ENCODE peak calls at places on chromosomes 12 and 14, in six cellular contexts. M, G, O, J, D and U are unnamed samples.

GRCh38 chr12:120540445-120540844 is 6.3 kb downstream of the RNF10 start:
- DNase-seq in M (no peak), G (no peak), O (no peak), J (peak; percentile 30), D (peak; percentile 46), U (no peak)

GRCh38 chr12:132775502-132776233 is 14.0 kb upstream of the ANKLE2 start:
- DNase-seq in M (no peak), G (no peak), O (no peak), J (no peak), D (no peak), U (no peak)

GRCh38 chr14:93114713-93115068 is 1.0 kb downstream of the ITPK1 start:
- DNase-seq in M (no peak), G (no peak), O (peak; percentile 26), J (no peak), D (no peak), U (no peak)

GRCh38 chr12:89192419-89192818 is 159.9 kb downstream of the DUSP6 start:
- DNase-seq in M (no peak), G (no peak), O (no peak), J (no peak), D (no peak), U (no peak)

GRCh38 chr12:131896811-131897270 is 2.4 kb downstream of the ULK1 start:
- DNase-seq in M (no peak), G (no peak), O (no peak), J (no peak), D (no peak), U (no peak)

GRCh38 chr12:4855121-4855924 is 54.4 kb upstream of the KCNA1 start:
- DNase-seq in M (peak; percentile 21), G (peak; percentile 25), O (peak; percentile 24), J (peak; percentile 79), D (peak; percentile 86), U (no peak)

GRCh38 chr12:88185988-88186387 is 43.9 kb downstream of the TMTC3 start:
- DNase-seq in M (no peak), G (no peak), O (no peak), J (no peak), D (peak; percentile 86), U (no peak)

GRCh38 chr14:51498411-51499227 is 153.1 kb upstream of the FRMD6 start:
- DNase-seq in M (no peak), G (no peak), O (no peak), J (no peak), D (peak; percentile 32), U (no peak)

GRCh38 chr12:40315375-40315774 is 90.6 kb downstream of the LRRK2 start:
- DNase-seq in M (no peak), G (no peak), O (no peak), J (no peak), D (no peak), U (no peak)

GRCh38 chr14:90767899-90768298 is 48.3 kb downstream of the TTC7B start:
- DNase-seq in M (no peak), G (no peak), O (no peak), J (no peak), D (no peak), U (no peak)

GRCh38 chr12:11673666-11674464 is 24.4 kb downstream of the ETV6 start:
- DNase-seq in M (no peak), G (no peak), O (no peak), J (no peak), D (peak; percentile 43), U (no peak)

GRCh38 chr14:100586153-100586519 is 1.1 kb downstream of the BEGAIN start:
- DNase-seq in M (no peak), G (no peak), O (no peak), J (no peak), D (peak; percentile 35), U (no peak)

GRCh38 chr12:93002278-93003054 is 73.4 kb upstream of the EEA1 start:
- DNase-seq in M (no peak), G (no peak), O (peak; percentile 54), J (no peak), D (peak; percentile 95), U (no peak)

GRCh38 chr12:125455556-125455955 is 390.3 kb downstream of the AACS start:
- DNase-seq in M (no peak), G (no peak), O (no peak), J (no peak), D (no peak), U (no peak)

GRCh38 chr12:116604883-116605641 is 45.9 kb downstream of the MAP1LC3B2 start:
- DNase-seq in M (no peak), G (no peak), O (no peak), J (no peak), D (peak; percentile 84), U (no peak)

GRCh38 chr14:99338313-99338712 is 66.3 kb upstream of the BCL11B start:
- DNase-seq in M (no peak), G (no peak), O (no peak), J (no peak), D (no peak), U (no peak)

GRCh38 chr12:129212221-129212630 is 358.9 kb downstream of the GLT1D1 start:
- DNase-seq in M (no peak), G (no peak), O (no peak), J (no peak), D (no peak), U (no peak)

GRCh38 chr14:33931439-33931838 is 19.4 kb downstream of the EGLN3 start:
- DNase-seq in M (no peak), G (no peak), O (no peak), J (no peak), D (no peak), U (no peak)

GRCh38 chr12:72365151-72365550 is 93.0 kb downstream of the TRHDE start:
- DNase-seq in M (no peak), G (no peak), O (no peak), J (no peak), D (no peak), U (no peak)

GRCh38 chr12:79194595-79194994 is 330.0 kb downstream of the SYT1 start:
- DNase-seq in M (no peak), G (no peak), O (no peak), J (no peak), D (peak; percentile 8), U (no peak)

GRCh38 chr12:131683266-131684014 is 27.4 kb upstream of the SFSWAP start:
- DNase-seq in M (no peak), G (no peak), O (no peak), J (no peak), D (no peak), U (no peak)

GRCh38 chr12:68367136-68367535 is 35.0 kb upstream of the MDM1 start:
- DNase-seq in M (no peak), G (no peak), O (no peak), J (no peak), D (no peak), U (no peak)

GRCh38 chr12:105485321-105485910 is 154.9 kb downstream of the C12orf75 start:
- DNase-seq in M (no peak), G (no peak), O (peak; percentile 16), J (no peak), D (peak; percentile 75), U (no peak)

GRCh38 chr12:12537421-12537820 is 25.2 kb downstream of the DUSP16 start:
- DNase-seq in M (no peak), G (no peak), O (no peak), J (no peak), D (no peak), U (no peak)

GRCh38 chr12:47881826-47882427 is 22.9 kb downstream of the VDR start:
- DNase-seq in M (no peak), G (no peak), O (no peak), J (no peak), D (peak; percentile 98), U (no peak)

GRCh38 chr14:48111151-48111550 is 435.7 kb upstream of the MDGA2 start:
- DNase-seq in M (no peak), G (no peak), O (no peak), J (no peak), D (no peak), U (no peak)

GRCh38 chr12:122356192-122356635 is 66.3 kb downstream of the CLIP1 start:
- DNase-seq in M (peak; percentile 31), G (peak; percentile 33), O (peak; percentile 18), J (peak; percentile 38), D (peak; percentile 65), U (no peak)

GRCh38 chr12:33357181-33357580 is 82.4 kb downstream of the SYT10 start:
- DNase-seq in M (no peak), G (no peak), O (no peak), J (no peak), D (no peak), U (no peak)

GRCh38 chr14:100688598-100689499 is 37.8 kb upstream of the DLK1 start:
- DNase-seq in M (no peak), G (no peak), O (no peak), J (no peak), D (peak; percentile 86), U (no peak)

GRCh38 chr12:6549379-6550151 is 6.3 kb downstream of the IFFO1 start:
- DNase-seq in M (no peak), G (no peak), O (no peak), J (no peak), D (no peak), U (no peak)
- H3K4me1 ChIP-seq in M (peaks cover 30% of the 10 kb centered on the region), G (peaks cover 17% of the 10 kb centered on the region), O (peaks cover 23% of the 10 kb centered on the region), J (peaks cover 1% of the 10 kb centered on the region), D (peaks cover 74% of the 10 kb centered on the region), U (peaks cover 40% of the 10 kb centered on the region)

GRCh38 chr12:75978677-75979076 is 52.9 kb downstream of the PHLDA1 start:
- DNase-seq in M (no peak), G (no peak), O (no peak), J (no peak), D (no peak), U (no peak)
- H3K4me1 ChIP-seq in M (peaks cover 21% of the 10 kb centered on the region), G (peaks cover 26% of the 10 kb centered on the region), O (peaks cover 3% of the 10 kb centered on the region), J (peaks cover 52% of the 10 kb centered on the region), D (peaks cover 34% of the 10 kb centered on the region), U (peaks cover 59% of the 10 kb centered on the region)

GRCh38 chr14:21108791-21109190 is 7.9 kb downstream of the TMEM253 start:
- DNase-seq in M (no peak), G (no peak), O (no peak), J (peak; percentile 49), D (no peak), U (no peak)
- H3K4me1 ChIP-seq in M (peaks cover 11% of the 10 kb centered on the region), G (peaks cover 3% of the 10 kb centered on the region), O (peaks cover 2% of the 10 kb centered on the region), J (peaks cover 37% of the 10 kb centered on the region), D (peaks cover 30% of the 10 kb centered on the region), U (peaks cover 69% of the 10 kb centered on the region)

GRCh38 chr12:55719371-55719770 is 822 bp upstream of the RDH5 start:
- DNase-seq in M (no peak), G (no peak), O (no peak), J (no peak), D (no peak), U (no peak)

GRCh38 chr12:55718650-55719275 is 1.4 kb upstream of the RDH5 start:
- DNase-seq in M (no peak), G (no peak), O (no peak), J (no peak), D (no peak), U (no peak)

GRCh38 chr12:55721601-55722213 is 1.5 kb downstream of the RDH5 start:
- DNase-seq in M (no peak), G (no peak), O (no peak), J (no peak), D (peak; percentile 29), U (no peak)

GRCh38 chr12:55720894-55721444 is 776 bp downstream of the RDH5 start:
- DNase-seq in M (no peak), G (no peak), O (peak; percentile 47), J (no peak), D (peak; percentile 99), U (no peak)

DNA sequence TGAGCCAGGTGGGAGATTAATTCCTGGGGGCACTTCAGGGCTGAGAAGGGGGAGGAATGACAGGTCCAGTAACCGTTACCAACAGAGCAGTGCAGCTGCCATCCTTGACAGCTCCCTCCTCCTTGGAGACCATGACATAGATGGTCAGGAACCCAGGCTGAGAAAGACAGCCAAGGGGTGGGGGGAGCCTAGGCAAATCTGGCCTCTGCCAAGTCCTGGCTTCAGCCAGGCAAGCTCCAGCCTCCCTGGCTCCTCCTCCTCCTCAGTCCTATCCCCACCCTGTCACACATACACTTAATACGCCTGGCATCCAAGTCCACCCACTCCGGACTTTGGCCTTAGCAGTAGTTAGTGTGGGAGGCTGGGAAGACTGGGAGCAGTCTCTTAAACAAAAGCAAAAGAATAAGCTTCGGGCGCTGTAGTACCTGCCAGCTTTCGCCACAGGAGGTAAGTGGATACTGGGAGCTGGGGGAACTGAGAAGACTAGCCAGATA is at the start of gene RDH5:
- DNase-seq in M (no peak), G (no peak), O (no peak), J (no peak), D (peak; percentile 94), U (no peak)
- H3K4me1 ChIP-seq in M (peaks cover 42% of the 10 kb centered on the region), G (peaks cover 23% of the 10 kb centered on the region), O (peaks cover 12% of the 10 kb centered on the region), J (peaks cover 15% of the 10 kb centered on the region), D (peaks cover 63% of the 10 kb centered on the region), U (peaks cover 72% of the 10 kb centered on the region)